ENCODE peak calls at places on chromosomes 7 and 10, in six cellular contexts. B is stomach, A is HCT116, T is right lobe of liver, H is lower leg skin, O is Peyer's patch. P is an unnamed sample.

GRCh38 chr7:156889089-156889488 is 3.9 kb downstream of the LMBR1 start:
- DNase-seq in B (no peak), A (no peak), T (no peak), H (no peak), O (no peak), P (no peak)

GRCh38 chr7:15686209-15686956 is at the start of gene MEOX2:
- DNase-seq in B (no peak), A (no peak), T (peak), H (peak), O (peak), P (no peak)

GRCh38 chr10:12512292-12513002 is 163.1 kb downstream of the CAMK1D start:
- DNase-seq in B (no peak), A (no peak), T (no peak), H (peak), O (no peak), P (no peak)

GRCh38 chr7:104661575-104661974 is 333.2 kb downstream of the LHFPL3 start:
- DNase-seq in B (no peak), A (no peak), T (no peak), H (no peak), O (no peak), P (no peak)

GRCh38 chr10:49384268-49384953 is 11.5 kb downstream of the DRGX start:
- DNase-seq in B (no peak), A (no peak), T (no peak), H (peak), O (no peak), P (no peak)

GRCh38 chr10:87072449-87072848 is 22.2 kb downstream of the GLUD1 start:
- DNase-seq in B (no peak), A (no peak), T (no peak), H (no peak), O (no peak), P (no peak)

GRCh38 chr7:1046722-1047679 is 2.7 kb downstream of the GPR146 start:
- DNase-seq in B (peak), A (no peak), T (no peak), H (no peak), O (no peak), P (no peak)

GRCh38 chr7:92496876-92497275 is 19.1 kb upstream of the ERVW-1 start:
- DNase-seq in B (no peak), A (no peak), T (no peak), H (no peak), O (no peak), P (no peak)

GRCh38 chr10:29862926-29863614 is 196.3 kb downstream of the JCAD start:
- DNase-seq in B (no peak), A (peak), T (no peak), H (no peak), O (no peak), P (no peak)

DNA sequence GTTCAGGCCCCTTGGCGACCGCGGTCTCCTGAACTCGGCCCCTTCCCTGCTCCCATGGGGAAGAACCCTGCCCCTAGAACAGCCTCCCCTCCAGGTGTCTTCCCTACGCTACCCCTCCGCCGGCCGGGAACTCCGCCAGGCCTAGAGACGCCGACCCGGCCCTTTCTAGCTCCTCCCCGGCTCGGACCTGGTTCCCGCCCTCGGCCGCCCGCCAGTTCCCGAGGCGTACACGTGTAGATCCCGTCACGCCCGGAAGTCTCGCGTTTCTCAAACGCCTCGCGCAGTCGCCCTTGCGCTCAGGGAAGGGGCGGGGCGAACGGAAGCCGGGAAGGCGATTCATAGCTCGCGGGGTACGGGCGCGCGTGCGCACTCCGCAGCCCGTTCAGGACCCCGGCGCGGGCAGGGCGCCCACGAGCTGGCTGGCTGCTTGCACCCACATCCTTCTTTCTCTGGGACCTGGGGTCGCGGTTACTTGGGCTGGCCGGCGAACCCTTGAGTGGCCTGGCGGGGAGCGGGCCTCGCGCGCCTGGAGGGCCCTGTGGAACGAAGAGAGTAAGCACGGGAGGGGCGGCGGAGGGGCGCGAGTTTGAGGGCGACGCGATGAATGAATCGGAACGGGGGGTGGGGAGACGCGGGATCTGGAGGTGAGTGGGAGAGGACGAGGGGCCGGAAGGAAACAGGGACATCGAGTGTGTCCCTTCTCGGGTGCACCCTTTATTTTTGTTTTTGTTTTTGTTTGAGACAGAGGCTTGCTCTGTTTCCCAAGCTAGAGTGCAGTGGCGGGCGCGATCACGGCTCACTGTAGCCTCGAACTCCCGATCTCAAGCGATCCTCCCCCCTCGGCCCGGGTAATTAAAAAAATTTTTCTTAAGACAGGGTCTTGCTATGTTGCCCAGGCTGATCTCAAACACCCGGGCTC is at the start of gene POP7:
- DNase-seq in B (peak), A (peak), T (peak), H (peak), O (peak), P (peak)
- TF ChIP-seq POLR2A in B (no peak), A (peak), T (peak), H (no peak), O (peak), P (peak)

DNA sequence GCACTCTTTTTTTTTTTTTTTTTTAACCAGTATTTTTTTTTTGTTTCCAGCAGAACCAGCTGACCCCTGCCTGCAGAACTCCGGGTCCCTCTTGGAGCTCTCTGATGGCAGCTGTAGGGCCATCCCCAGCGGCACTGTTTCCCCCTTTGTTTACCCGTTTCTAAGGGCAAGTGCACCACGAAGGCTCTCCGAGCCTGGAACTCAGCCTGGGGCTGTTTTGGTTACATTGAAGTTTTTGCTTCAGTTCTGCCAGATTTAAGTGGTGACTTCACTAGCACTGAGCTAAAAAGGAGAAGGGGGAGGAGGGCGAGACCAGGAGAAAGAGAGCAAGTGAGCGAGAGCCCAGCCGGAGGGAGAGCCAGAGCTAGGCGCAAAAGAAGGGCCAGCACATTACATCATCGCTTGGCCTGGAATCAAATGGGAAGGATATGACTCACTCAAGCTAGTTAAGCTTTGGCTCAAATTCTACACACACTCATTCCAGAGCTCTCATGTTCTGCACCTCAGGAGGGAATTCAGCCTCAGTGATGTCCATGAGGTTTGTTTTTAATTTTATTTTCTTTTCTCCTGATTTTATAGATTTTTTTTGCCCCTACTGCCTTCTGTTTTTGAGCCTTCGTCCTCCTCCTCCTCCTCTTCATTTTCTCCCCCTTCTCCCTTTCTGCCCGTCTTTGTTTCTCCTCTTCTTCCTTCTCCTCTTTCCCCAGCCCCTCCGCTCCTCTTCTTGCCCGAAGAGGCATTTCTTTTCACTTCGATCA is 272.3 kb downstream of the TRIL start:
- DNase-seq in B (peak), A (peak), T (peak), H (peak), O (peak), P (peak)
- TF ChIP-seq POLR2A in B (no peak), A (no peak), T (peak), H (no peak), O (peak), P (no peak)

GRCh38 chr10:128489324-128490247 is 363.4 kb upstream of the MKI67 start:
- DNase-seq in B (no peak), A (no peak), T (no peak), H (no peak), O (no peak), P (no peak)
- TF ChIP-seq POLR2A in B (no peak), A (no peak), T (no peak), H (no peak), O (no peak), P (no peak)

DNA sequence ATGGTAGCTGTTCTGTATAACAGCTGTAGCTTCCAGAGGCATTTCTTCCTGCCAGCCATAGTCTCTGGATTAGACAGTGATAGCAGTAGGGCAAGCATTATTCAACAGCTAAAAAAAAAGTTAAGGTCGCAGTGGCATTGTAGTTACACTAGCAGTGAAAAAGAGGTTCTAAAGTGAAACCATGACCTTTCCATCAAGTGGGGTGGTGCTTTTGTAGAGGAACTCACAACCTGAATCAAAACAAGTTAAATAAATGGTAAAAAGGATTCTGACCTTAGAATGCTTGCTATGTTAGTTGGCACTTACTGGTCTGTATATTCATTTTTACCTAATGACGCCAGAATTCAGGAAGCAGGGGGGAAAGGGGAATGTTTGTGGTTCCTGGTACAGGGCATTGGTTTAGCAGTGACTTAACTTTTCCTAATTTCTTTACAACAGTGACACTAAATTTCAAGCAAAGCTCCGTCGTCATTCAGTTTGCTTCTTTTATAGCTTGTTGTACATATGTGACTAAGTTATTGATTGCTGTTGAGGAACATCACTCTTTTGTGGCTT is 55.0 kb downstream of the GBF1 start:
- DNase-seq in B (no peak), A (no peak), T (no peak), H (no peak), O (no peak), P (no peak)
- TF ChIP-seq POLR2A in B (no peak), A (no peak), T (no peak), H (no peak), O (no peak), P (no peak)

DNA sequence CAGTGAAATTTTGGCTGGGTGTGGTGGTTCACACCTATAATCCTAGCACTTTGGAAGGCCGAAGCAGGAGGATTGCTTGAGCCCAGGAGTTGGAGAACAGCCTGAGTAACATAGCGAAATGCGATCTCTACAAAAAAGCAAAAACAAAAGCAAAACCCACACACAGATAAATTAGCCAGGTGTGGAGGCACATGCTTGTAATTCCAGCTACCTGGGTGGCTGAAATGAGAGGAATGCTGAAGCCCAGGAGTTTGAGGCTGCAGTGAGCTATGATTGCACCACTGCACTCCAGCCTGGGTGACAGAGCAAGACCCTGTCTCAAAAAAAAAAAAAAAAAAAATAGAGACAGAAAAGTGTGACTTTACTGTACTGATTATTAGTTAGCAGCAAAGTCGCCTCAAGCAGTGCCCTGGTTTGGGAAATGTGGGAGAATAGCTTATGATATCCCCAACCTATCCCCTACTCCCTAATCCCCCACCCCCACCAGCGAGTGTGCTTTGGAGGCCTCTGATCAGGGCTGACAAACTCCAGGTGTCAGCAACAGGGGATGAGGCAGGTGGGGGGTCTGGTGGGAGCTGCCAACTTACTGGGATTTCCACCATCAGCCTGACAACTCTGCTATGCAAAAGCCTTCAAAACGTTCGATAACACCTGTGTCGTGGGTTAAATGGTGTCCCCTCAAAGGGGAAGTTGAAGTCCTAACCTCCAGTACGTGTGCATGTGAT is 124.8 kb upstream of the SDK1 start:
- DNase-seq in B (no peak), A (no peak), T (no peak), H (no peak), O (peak), P (no peak)
- TF ChIP-seq POLR2A in B (no peak), A (no peak), T (no peak), H (no peak), O (no peak), P (no peak)

GRCh38 chr10:126062132-126063032 is 166.0 kb downstream of the FANK1 start:
- DNase-seq in B (peak), A (peak), T (peak), H (peak), O (no peak), P (peak)
- TF ChIP-seq POLR2A in B (no peak), A (no peak), T (no peak), H (no peak), O (no peak), P (peak)

DNA sequence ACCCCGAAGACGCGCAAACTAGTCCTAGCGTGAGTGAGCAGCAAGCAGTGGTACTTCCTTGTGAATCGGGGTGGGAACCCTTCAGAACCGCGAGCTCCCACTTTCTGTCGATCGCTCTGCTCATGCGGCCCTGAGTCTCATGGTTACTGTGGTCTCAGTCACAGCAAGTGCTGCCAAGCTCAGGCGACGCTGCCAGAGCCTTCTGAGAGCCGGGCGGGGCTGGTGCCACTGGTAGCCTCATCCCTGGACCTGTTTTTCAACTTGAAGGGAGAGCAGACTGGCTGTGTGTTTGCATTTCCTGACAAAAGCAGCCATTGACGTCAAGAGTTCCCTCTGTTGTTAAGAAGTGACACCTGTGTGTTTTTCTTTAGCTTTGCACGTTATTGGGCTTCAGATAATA is 32.9 kb upstream of the BHLHA15 start:
- DNase-seq in B (peak), A (no peak), T (no peak), H (no peak), O (no peak), P (no peak)
- TF ChIP-seq POLR2A in B (no peak), A (no peak), T (no peak), H (no peak), O (no peak), P (no peak)

GRCh38 chr10:63630085-63630927 is 109.1 kb downstream of the REEP3 start:
- DNase-seq in B (peak), A (peak), T (peak), H (peak), O (peak), P (peak)
- TF ChIP-seq POLR2A in B (no peak), A (peak), T (peak), H (no peak), O (peak), P (peak)

GRCh38 chr7:152867482-152867833 is 107.9 kb downstream of the ACTR3B start:
- DNase-seq in B (no peak), A (no peak), T (no peak), H (no peak), O (no peak), P (no peak)

GRCh38 chr7:152869041-152869676 is 109.6 kb downstream of the ACTR3B start:
- DNase-seq in B (no peak), A (no peak), T (no peak), H (peak), O (no peak), P (no peak)

GRCh38 chr7:152869677-152870051 is 110.1 kb downstream of the ACTR3B start:
- DNase-seq in B (no peak), A (no peak), T (no peak), H (no peak), O (no peak), P (no peak)

GRCh38 chr7:152866791-152867481 is 107.4 kb downstream of the ACTR3B start:
- DNase-seq in B (peak), A (no peak), T (no peak), H (peak), O (no peak), P (no peak)

DNA sequence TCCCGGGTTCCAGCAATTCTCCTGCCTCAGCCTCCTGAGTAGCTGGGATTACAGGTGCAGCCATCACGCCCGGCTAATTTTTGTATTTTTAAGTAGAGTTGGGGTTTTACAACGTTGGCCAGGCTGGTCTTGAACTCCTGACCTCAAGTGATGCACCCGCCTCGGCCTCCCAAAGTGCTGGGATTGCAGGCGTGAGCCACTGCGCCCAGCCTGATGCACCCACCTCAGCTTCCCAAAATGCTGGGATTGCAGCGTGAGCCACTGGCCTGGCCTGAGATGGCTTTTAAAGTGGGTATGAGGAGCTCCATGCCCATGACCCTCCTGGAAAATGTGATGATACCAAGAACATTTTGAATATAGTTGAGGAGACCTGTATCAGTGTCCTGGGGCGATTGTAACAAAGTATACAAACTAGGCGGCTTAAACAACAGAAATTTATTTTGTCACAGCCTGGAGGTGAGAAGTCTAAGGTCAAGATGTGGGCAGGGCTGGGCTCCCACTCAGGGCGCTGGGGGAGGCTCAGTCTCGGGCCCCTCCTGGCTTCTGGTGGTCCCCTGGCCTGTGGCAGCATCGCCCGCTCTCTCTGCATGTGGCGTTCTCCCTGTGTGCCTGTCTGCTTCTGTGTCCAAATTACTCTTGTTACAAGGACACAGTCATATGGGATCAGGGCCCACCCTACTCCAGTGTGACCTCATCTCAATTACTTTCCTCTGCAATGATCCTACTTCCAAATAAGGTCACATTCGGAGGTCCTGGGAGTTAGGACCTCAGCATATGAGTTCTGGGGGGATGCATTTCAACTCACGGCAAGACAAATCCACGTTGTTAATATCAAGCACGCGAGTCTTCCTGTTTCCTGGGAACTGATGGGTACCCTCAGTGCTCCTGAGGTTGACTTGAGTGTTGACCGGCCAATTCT is 108.8 kb downstream of the ACTR3B start:
- DNase-seq in B (no peak), A (no peak), T (no peak), H (peak), O (no peak), P (no peak)
- TF ChIP-seq POLR2A in B (no peak), A (no peak), T (no peak), H (no peak), O (no peak), P (no peak)

GRCh38 chr7:148964510-148965267 is 63.6 kb downstream of the PDIA4 start:
- DNase-seq in B (no peak), A (no peak), T (no peak), H (peak), O (no peak), P (peak)
- TF ChIP-seq POLR2A in B (no peak), A (no peak), T (no peak), H (no peak), O (no peak), P (no peak)

P was measured in erythroblast.